ENCODE peak calls at places on chromosomes 4 and X, in six cellular contexts. One of them, this sample, is unnamed.

GRCh38 chr4:151940290-151940689 is 179.5 kb upstream of the GATB start:
- DNase-seq in IMR-90: no peak
- DNase-seq in H1: no peak
- DNase-seq in H9: no peak
- DNase-seq in mesendoderm: no peak
- DNase-seq in neuronal stem cell: no peak
- DNase-seq in this sample: no peak

GRCh38 chrX:128699716-128700285 is 647.6 kb upstream of the ACTRT1 start:
- DNase-seq in H1: no peak
- DNase-seq in mesendoderm: no peak
- DNase-seq in neuronal stem cell: no peak
- DNase-seq in H9: no peak
- DNase-seq in IMR-90: no peak
- DNase-seq in this sample: no peak

GRCh38 chr4:139509727-139510410 is 46.1 kb downstream of the SETD7 start:
- DNase-seq in mesendoderm: peak; percentile 68
- DNase-seq in H1: no peak
- DNase-seq in neuronal stem cell: no peak
- DNase-seq in H9: peak; percentile 66
- DNase-seq in IMR-90: no peak
- DNase-seq in this sample: no peak

GRCh38 chr4:119261986-119262385 is 49.5 kb downstream of the USP53 start:
- DNase-seq in IMR-90: peak; percentile 33
- DNase-seq in H1: no peak
- DNase-seq in H9: no peak
- DNase-seq in mesendoderm: no peak
- DNase-seq in neuronal stem cell: no peak
- DNase-seq in this sample: no peak

GRCh38 chr4:78057135-78057599 is at the start of gene FRAS1:
- DNase-seq in H9: peak; percentile 68
- DNase-seq in H1: no peak
- DNase-seq in neuronal stem cell: peak; percentile 69
- DNase-seq in mesendoderm: peak; percentile 78
- DNase-seq in IMR-90: no peak
- DNase-seq in this sample: peak; percentile 37

GRCh38 chr4:98657531-98658286 is 702 bp downstream of the TSPAN5 start:
- DNase-seq in H1: no peak
- DNase-seq in mesendoderm: peak; percentile 54
- DNase-seq in IMR-90: peak; percentile 69
- DNase-seq in H9: peak; percentile 68
- DNase-seq in neuronal stem cell: peak; percentile 37
- DNase-seq in this sample: peak; percentile 81

GRCh38 chr4:76850010-76850441 is 47.9 kb downstream of the SOWAHB start:
- DNase-seq in mesendoderm: no peak
- DNase-seq in H1: no peak
- DNase-seq in IMR-90: peak; percentile 96
- DNase-seq in neuronal stem cell: no peak
- DNase-seq in H9: no peak
- DNase-seq in this sample: peak; percentile 80

GRCh38 chrX:5752831-5753230 is 475.8 kb downstream of the NLGN4X start:
- DNase-seq in neuronal stem cell: no peak
- DNase-seq in mesendoderm: no peak
- DNase-seq in IMR-90: no peak
- DNase-seq in H1: no peak
- DNase-seq in H9: no peak
- DNase-seq in this sample: no peak

GRCh38 chr4:52069566-52069965 is 18.5 kb downstream of the SPATA18 start:
- DNase-seq in H9: no peak
- DNase-seq in IMR-90: no peak
- DNase-seq in neuronal stem cell: no peak
- DNase-seq in mesendoderm: no peak
- DNase-seq in H1: no peak
- DNase-seq in this sample: no peak

GRCh38 chrX:21047034-21047455 is 327.2 kb upstream of the CNKSR2 start:
- DNase-seq in neuronal stem cell: no peak
- DNase-seq in IMR-90: no peak
- DNase-seq in H9: peak; percentile 36
- DNase-seq in H1: peak; percentile 13
- DNase-seq in mesendoderm: peak; percentile 23
- DNase-seq in this sample: no peak
- H2BK15ac ChIP-seq in neuronal stem cell: no peak overlapping the region
- H2BK15ac ChIP-seq in IMR-90: no peak overlapping the region
- H2BK15ac ChIP-seq in H9: no peak overlapping the region
- H2BK15ac ChIP-seq in H1: no peak overlapping the region
- H2BK15ac ChIP-seq in mesendoderm: no peak overlapping the region
- H2BK15ac ChIP-seq in this sample: no peak overlapping the region

DNA sequence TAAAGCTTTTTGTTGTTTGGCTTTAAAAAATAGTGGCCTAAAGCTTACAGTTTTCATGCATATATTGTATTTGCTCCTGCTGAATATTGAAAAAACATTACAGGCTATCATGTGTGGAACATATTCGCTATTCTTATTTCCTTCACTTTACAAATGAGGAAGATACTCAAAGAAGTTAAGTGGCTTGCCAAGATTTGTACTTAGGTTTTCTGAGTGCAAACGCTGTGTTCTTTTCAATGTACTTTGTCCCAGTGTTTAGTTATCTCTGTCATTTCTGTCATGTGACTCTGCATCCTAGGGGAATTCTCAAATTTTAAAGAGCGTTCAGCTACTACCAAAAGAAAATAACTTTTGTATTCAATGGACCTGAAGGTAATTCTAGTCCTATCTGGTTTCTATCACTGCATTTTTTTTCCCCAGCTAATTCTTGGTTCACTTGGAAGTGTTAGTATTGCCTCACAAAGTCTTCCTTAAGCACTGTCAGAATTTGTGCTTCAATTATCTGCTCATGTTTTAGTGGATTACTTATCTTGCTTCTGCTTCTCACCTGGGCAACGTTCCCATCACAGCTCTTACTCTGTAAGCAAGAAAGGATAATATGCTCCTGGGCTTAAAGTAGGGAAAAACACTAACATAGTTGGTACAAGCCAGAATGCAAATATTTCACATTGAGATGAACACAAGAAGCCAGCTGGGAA is 7.0 kb upstream of the PTPN13 start:
- DNase-seq in IMR-90: no peak
- DNase-seq in neuronal stem cell: no peak
- DNase-seq in mesendoderm: peak; percentile 53
- DNase-seq in H1: no peak
- DNase-seq in H9: no peak
- DNase-seq in this sample: no peak
- H2BK15ac ChIP-seq in IMR-90: no peak overlapping the region
- H2BK15ac ChIP-seq in neuronal stem cell: no peak overlapping the region
- H2BK15ac ChIP-seq in mesendoderm: no peak overlapping the region
- H2BK15ac ChIP-seq in H1: peak overlapping the region; percentile 73
- H2BK15ac ChIP-seq in H9: no peak overlapping the region
- H2BK15ac ChIP-seq in this sample: no peak overlapping the region

DNA sequence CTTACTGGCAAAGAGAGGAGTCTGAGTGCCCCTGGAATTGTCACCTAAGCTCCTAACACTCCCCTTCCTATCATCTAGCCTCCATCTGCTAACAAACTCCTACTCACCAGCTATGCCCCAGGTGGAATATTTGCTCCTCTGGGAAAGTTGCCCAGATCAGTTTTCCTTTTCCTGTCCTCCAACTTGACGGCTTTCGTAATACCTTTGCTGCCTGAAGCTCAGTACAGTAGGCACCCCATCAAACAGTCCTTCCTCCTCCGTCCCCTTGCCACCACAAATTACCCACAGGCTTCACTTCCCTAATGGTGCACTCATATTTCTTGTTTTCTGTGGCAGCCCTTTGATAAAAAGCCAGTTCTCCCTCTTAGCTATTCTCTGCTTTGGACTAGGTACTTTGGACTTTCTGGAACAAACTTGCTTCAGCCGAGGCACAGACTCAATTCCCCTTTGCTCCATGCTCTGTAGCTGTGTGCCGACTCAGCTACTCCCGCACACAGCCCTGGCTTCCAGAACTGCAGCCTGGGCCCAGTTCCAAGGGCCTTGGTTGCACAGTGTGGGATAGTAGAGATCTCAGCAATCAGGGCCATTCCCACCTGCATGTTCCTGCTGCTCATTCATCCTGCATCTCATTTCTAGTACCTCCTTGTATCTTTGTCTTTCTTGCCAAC is 605.1 kb downstream of the BCOR start:
- DNase-seq in H1: no peak
- DNase-seq in IMR-90: no peak
- DNase-seq in H9: no peak
- DNase-seq in mesendoderm: no peak
- DNase-seq in neuronal stem cell: no peak
- DNase-seq in this sample: no peak
- H2BK15ac ChIP-seq in H1: no peak overlapping the region
- H2BK15ac ChIP-seq in IMR-90: no peak overlapping the region
- H2BK15ac ChIP-seq in H9: no peak overlapping the region
- H2BK15ac ChIP-seq in mesendoderm: no peak overlapping the region
- H2BK15ac ChIP-seq in neuronal stem cell: no peak overlapping the region
- H2BK15ac ChIP-seq in this sample: no peak overlapping the region

DNA sequence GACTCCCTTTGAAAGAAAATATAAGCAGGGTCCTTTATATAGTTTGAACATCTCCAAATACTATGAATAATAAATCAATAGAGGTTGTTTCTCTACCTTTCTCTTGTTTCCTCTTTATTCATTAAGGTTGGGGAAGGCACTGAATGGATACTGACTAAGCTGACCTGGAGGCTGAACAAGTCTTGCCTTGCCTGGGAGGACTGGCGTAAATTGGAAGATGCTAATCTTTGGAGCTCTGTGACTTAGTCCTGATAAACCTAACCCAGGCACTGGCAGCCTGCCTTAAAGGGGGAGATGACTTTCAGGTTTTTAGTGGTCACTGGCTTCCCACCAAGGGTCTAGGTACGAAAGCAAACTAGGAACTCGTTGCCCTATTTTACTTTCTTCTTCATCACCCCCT is 10.5 kb downstream of the CCDC160 start:
- DNase-seq in H9: no peak
- DNase-seq in IMR-90: no peak
- DNase-seq in H1: no peak
- DNase-seq in neuronal stem cell: no peak
- DNase-seq in mesendoderm: no peak
- DNase-seq in this sample: no peak
- H2BK15ac ChIP-seq in H9: no peak overlapping the region
- H2BK15ac ChIP-seq in IMR-90: no peak overlapping the region
- H2BK15ac ChIP-seq in H1: no peak overlapping the region
- H2BK15ac ChIP-seq in neuronal stem cell: no peak overlapping the region
- H2BK15ac ChIP-seq in mesendoderm: no peak overlapping the region
- H2BK15ac ChIP-seq in this sample: no peak overlapping the region

GRCh38 chr4:1164956-1165545 is 7.3 kb downstream of the SPON2 start:
- DNase-seq in H9: no peak
- DNase-seq in neuronal stem cell: no peak
- DNase-seq in H1: no peak
- DNase-seq in IMR-90: no peak
- DNase-seq in mesendoderm: no peak
- DNase-seq in this sample: peak; percentile 56
- H2BK15ac ChIP-seq in H9: no peak overlapping the region
- H2BK15ac ChIP-seq in neuronal stem cell: no peak overlapping the region
- H2BK15ac ChIP-seq in H1: no peak overlapping the region
- H2BK15ac ChIP-seq in IMR-90: no peak overlapping the region
- H2BK15ac ChIP-seq in mesendoderm: no peak overlapping the region
- H2BK15ac ChIP-seq in this sample: no peak overlapping the region

This sample was measured in mesenchymal stem cell.